ENCODE peak calls at places on chromosomes 12 and 14, in four cellular contexts. Y, P, L and X are unnamed samples.
A peak's percentile ranks its signal among the peaks of the same experiment; 100 is the strongest.

GRCh38 chr14:29410581-29410980 is 517.1 kb downstream of the PRKD1 start:
- DNase-seq in P (no peak), Y (no peak), L (no peak), X (no peak)

GRCh38 chr14:59055439-59056045 is 132.9 kb upstream of the DAAM1 start:
- DNase-seq in Y (peak; percentile 63), P (peak; percentile 69), L (no peak), X (peak; percentile 78)

GRCh38 chr12:112017041-112017440 is 3.8 kb downstream of the ERP29 start:
- DNase-seq in Y (no peak), P (no peak), L (no peak), X (no peak)

GRCh38 chr12:108689314-108690190 is 41.8 kb downstream of the CORO1C start:
- DNase-seq in Y (no peak), L (no peak), P (no peak), X (no peak)

GRCh38 chr12:109994262-109995175 is 1.6 kb downstream of the GIT2 start:
- DNase-seq in P (no peak), Y (no peak), L (no peak), X (no peak)

GRCh38 chr14:104547998-104548700 is 31.4 kb upstream of the C14orf180 start:
- DNase-seq in L (peak; percentile 33), Y (no peak), P (no peak), X (no peak)

GRCh38 chr12:43148711-43149110 is 403.3 kb downstream of the ADAMTS20 start:
- DNase-seq in L (no peak), Y (no peak), P (no peak), X (no peak)

GRCh38 chr12:123019841-123020138 is 39.3 kb downstream of the ARL6IP4 start:
- DNase-seq in L (no peak), P (no peak), Y (no peak), X (no peak)

GRCh38 chr12:132065609-132066344 is 78.3 kb downstream of the DDX51 start:
- DNase-seq in P (no peak), Y (no peak), L (no peak), X (peak; percentile 48)

GRCh38 chr12:72286526-72286925 is 14.4 kb downstream of the TRHDE start:
- DNase-seq in L (no peak), P (no peak), Y (no peak), X (no peak)

GRCh38 chr12:113889076-113889475 is 77.0 kb downstream of the RBM19 start:
- DNase-seq in Y (no peak), L (no peak), P (no peak), X (no peak)

GRCh38 chr14:33737446-33737845 is 213.4 kb downstream of the EGLN3 start:
- DNase-seq in L (no peak), Y (no peak), P (no peak), X (no peak)

GRCh38 chr12:70427611-70428010 is 61.5 kb downstream of the KCNMB4 start:
- DNase-seq in Y (no peak), P (no peak), L (no peak), X (no peak)

GRCh38 chr14:55102141-55102547 is 26.9 kb upstream of the LGALS3 start:
- DNase-seq in Y (peak; percentile 79), P (peak; percentile 81), L (peak; percentile 79), X (peak; percentile 75)

DNA sequence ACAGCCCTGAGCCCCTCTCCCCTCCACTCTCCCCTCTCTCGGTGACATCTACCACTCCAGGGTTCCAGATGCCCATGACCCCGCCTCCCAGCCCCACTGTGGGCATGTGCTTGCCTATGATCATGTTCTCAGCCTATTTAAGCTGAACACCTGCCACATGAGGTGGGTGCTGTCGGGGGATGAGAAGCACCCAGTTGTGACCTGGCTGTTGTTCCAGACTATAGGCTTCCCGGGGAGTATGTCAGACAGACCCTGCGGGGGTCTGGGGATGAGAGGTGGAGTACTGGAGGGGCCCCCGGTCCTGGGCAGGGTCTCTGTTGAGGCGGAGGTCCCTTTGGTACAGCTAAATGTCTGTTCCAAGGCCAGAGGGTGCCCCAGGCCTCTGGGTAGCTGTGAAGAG is 6.0 kb downstream of the VSX2 start:
- DNase-seq in Y (no peak), L (no peak), P (no peak), X (no peak)
- TF ChIP-seq CTCF in Y (no peak), L (no peak), P (no peak), X (no peak)

GRCh38 chr14:25833341-25834121 is 764.3 kb downstream of the NOVA1 start:
- DNase-seq in L (no peak), P (peak; percentile 81), Y (peak; percentile 80), X (no peak)
- TF ChIP-seq CTCF in L (peak; percentile 19), P (peak; percentile 92), Y (peak; percentile 86), X (peak; percentile 27)

DNA sequence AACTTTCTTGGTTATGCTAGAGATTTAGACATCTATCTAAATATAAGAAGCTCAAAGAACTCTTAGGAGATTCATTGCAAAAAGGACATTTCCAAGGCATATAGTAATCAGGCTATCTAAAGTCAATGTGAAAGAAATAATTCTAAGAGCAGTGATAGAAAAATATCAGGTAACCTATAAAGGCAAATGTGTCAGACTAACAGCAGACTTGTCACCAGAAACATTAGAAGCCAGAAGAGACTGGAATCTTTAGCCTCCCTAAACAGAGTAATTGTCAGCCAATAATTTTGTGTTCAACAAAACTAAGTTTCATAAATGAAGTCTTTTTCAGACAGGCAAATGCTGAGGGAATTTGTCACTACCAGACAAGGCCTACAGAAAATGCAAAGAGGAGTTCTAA is 122.0 kb upstream of the SCAF11 start:
- DNase-seq in P (no peak), L (no peak), Y (no peak), X (no peak)
- TF ChIP-seq CTCF in P (no peak), L (no peak), Y (no peak), X (no peak)

GRCh38 chr14:53468876-53469275 is 315.8 kb upstream of the DDHD1 start:
- DNase-seq in Y (no peak), L (no peak), P (no peak), X (no peak)

GRCh38 chr14:53472306-53472705 is 319.2 kb upstream of the DDHD1 start:
- DNase-seq in Y (no peak), P (no peak), L (no peak), X (no peak)

GRCh38 chr14:53473480-53473879 is 320.4 kb upstream of the DDHD1 start:
- DNase-seq in L (no peak), Y (peak; percentile 11), P (no peak), X (no peak)

GRCh38 chr14:53470351-53471043 is 317.4 kb upstream of the DDHD1 start:
- DNase-seq in P (peak; percentile 57), L (peak; percentile 58), Y (no peak), X (no peak)
- TF ChIP-seq CTCF in P (peak; percentile 14), L (no peak), Y (no peak), X (no peak)